ENCODE peak calls at places on chromosomes 4 and X, in six cellular contexts. X is H1, D is HepG2, U is WTC11, N is GM12878, R is K562. S is an unnamed sample.

GRCh38 chr4:86670739-86671138 is 76.6 kb downstream of the PTPN13 start:
- DNase-seq in X (no peak), D (no peak), U (no peak), N (no peak), R (no peak), S (no peak)

GRCh38 chr4:64417974-64418373 is 8.7 kb upstream of the TECRL start:
- DNase-seq in X (no peak), D (no peak), U (no peak), N (no peak), R (no peak), S (no peak)

GRCh38 chrX:151183912-151184565 is 7.7 kb downstream of the GPR50 start:
- DNase-seq in X (peak; percentile 46), D (no peak), U (no peak), N (no peak), R (no peak), S (no peak)

GRCh38 chr4:147160908-147161513 is 215.3 kb upstream of the TTC29 start:
- DNase-seq in X (no peak), D (peak; percentile 24), U (no peak), N (no peak), R (peak; percentile 53), S (peak; percentile 36)

GRCh38 chr4:985123-985830 is 1.6 kb upstream of the IDUA start:
- DNase-seq in X (peak; percentile 87), D (peak; percentile 65), U (peak; percentile 84), N (no peak), R (peak; percentile 91), S (no peak)

GRCh38 chr4:38523524-38524448 is 140.2 kb upstream of the KLF3 start:
- DNase-seq in X (no peak), D (no peak), U (no peak), N (peak; percentile 82), R (peak; percentile 77), S (no peak)

GRCh38 chrX:4239650-4240540 is 526.4 kb upstream of the PRKX start:
- DNase-seq in X (no peak), D (no peak), U (no peak), N (no peak), R (no peak), S (no peak)

GRCh38 chrX:150731795-150732194 is 38.6 kb downstream of the MTMR1 start:
- DNase-seq in X (no peak), D (no peak), U (no peak), N (no peak), R (no peak), S (no peak)

GRCh38 chr4:85823295-85823694 is 348.3 kb downstream of the ARHGAP24 start:
- DNase-seq in X (no peak), D (no peak), U (no peak), N (no peak), R (no peak), S (peak; percentile 27)

GRCh38 chr4:74751247-74751646 is 43.1 kb downstream of the BTC start:
- DNase-seq in X (no peak), D (no peak), U (no peak), N (no peak), R (no peak), S (no peak)

GRCh38 chr4:7366180-7366957 is 68.4 kb downstream of the PSAPL1 start:
- DNase-seq in X (no peak), D (no peak), U (no peak), N (no peak), R (no peak), S (no peak)

GRCh38 chr4:95377511-95377910 is 171.3 kb downstream of the UNC5C start:
- DNase-seq in X (no peak), D (no peak), U (no peak), N (no peak), R (no peak), S (no peak)

GRCh38 chr4:55733874-55734437 is 85.6 kb upstream of the EXOC1L start:
- DNase-seq in X (no peak), D (peak; percentile 8), U (no peak), N (no peak), R (peak; percentile 73), S (peak; percentile 83)

GRCh38 chrX:19682712-19683331 is 167.5 kb upstream of the MAP3K15 start:
- DNase-seq in X (no peak), D (no peak), U (peak; percentile 19), N (no peak), R (no peak), S (no peak)

GRCh38 chrX:3582421-3582820 is 131.0 kb downstream of the PRKX start:
- DNase-seq in X (no peak), D (no peak), U (no peak), N (no peak), R (no peak), S (no peak)

GRCh38 chr4:48799157-48799556 is 19.1 kb upstream of the FRYL start:
- DNase-seq in X (no peak), D (no peak), U (no peak), N (no peak), R (no peak), S (no peak)

GRCh38 chrX:12080265-12080664 is 58.0 kb upstream of the FRMPD4 start:
- DNase-seq in X (no peak), D (peak; percentile 2), U (no peak), N (no peak), R (peak; percentile 8), S (no peak)

GRCh38 chrX:45769919-45770582 is 569.4 kb upstream of the DIPK2B start:
- DNase-seq in X (no peak), D (peak; percentile 88), U (no peak), N (peak; percentile 51), R (peak; percentile 73), S (no peak)

GRCh38 chr4:173746424-173746823 is 216.4 kb upstream of the HAND2 start:
- DNase-seq in X (no peak), D (no peak), U (no peak), N (no peak), R (no peak), S (no peak)

GRCh38 chrX:86192827-86193226 is 44.6 kb downstream of the DACH2 start:
- DNase-seq in X (no peak), D (no peak), U (no peak), N (no peak), R (no peak), S (no peak)

GRCh38 chr4:102678107-102678506 is 82.7 kb downstream of the MANBA start:
- DNase-seq in X (no peak), D (no peak), U (no peak), N (no peak), R (no peak), S (no peak)

GRCh38 chr4:101667348-101667747 is 123.2 kb upstream of the BANK1 start:
- DNase-seq in X (no peak), D (no peak), U (no peak), N (no peak), R (no peak), S (no peak)

GRCh38 chr4:6379787-6380745 is 92.3 kb downstream of the PPP2R2C start:
- DNase-seq in X (no peak), D (no peak), U (no peak), N (no peak), R (no peak), S (no peak)

DNA sequence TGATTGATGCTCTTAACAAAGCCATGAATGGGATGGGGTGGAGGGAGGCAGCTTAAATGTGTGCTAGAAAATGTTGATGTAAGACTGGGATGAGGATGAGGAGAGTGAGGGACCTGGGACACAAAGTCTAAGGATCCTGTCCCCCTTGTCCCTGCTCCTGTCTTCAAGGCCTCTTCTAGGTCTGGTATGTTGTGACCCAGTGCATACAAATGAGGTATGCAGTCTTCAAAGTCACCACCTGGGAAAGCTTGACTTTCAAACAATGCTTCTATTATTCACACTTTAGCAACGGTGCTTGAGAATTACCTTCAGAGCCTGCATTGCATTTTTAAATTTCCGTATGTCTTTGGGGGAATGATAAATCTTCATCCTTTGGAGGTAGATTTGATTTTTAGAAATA is 88.4 kb upstream of the SLC34A2 start:
- DNase-seq in X (no peak), D (no peak), U (no peak), N (no peak), R (no peak), S (no peak)
- TF ChIP-seq ATF3 in X (no peak), D (no peak), U (no peak), N (no peak), R (no peak), S (no peak)

GRCh38 chr4:153112071-153112460 is 92.2 kb upstream of the TRIM2 start:
- DNase-seq in X (no peak), D (no peak), U (no peak), N (no peak), R (no peak), S (no peak)

GRCh38 chr4:153113061-153113837 is 91.0 kb upstream of the TRIM2 start:
- DNase-seq in X (no peak), D (no peak), U (no peak), N (no peak), R (no peak), S (no peak)

GRCh38 chr4:153115322-153116100 is 88.7 kb upstream of the TRIM2 start:
- DNase-seq in X (no peak), D (peak; percentile 11), U (no peak), N (peak; percentile 79), R (no peak), S (peak; percentile 46)

GRCh38 chr4:153114771-153115321 is 89.4 kb upstream of the TRIM2 start:
- DNase-seq in X (no peak), D (no peak), U (no peak), N (no peak), R (no peak), S (peak; percentile 69)

GRCh38 chr4:153113838-153114105 is 90.5 kb upstream of the TRIM2 start:
- DNase-seq in X (no peak), D (no peak), U (no peak), N (no peak), R (no peak), S (no peak)
- TF ChIP-seq ATF3 in X (no peak), D (no peak), U (no peak), N (no peak), R (no peak), S (no peak)

DNA sequence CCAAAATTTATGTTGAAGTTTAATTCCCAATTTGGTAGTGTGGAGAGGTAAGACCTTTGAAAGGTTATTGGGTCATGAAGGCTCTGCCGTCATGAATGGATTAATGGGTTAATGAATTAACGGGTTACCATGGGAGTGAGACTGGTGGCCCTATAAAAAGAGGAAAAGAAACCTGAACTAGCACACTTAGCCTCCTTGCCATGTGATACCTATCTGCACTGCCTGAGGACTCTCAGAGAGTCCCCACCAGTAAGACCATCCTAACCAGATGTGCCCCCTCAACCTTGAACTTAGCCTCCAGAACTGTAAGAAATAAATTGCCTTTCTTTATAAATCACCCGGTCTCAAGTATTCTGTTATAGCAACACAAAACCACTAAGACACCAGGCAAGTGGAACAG is 39.2 kb downstream of the PAGE1 start:
- DNase-seq in X (no peak), D (no peak), U (no peak), N (no peak), R (no peak), S (no peak)
- TF ChIP-seq ATF3 in X (no peak), D (no peak), U (no peak), N (no peak), R (no peak), S (no peak)

GRCh38 chrX:7262551-7262950 is 114.6 kb upstream of the PUDP start:
- DNase-seq in X (no peak), D (no peak), U (no peak), N (no peak), R (no peak), S (no peak)

GRCh38 chrX:7261672-7262332 is 113.8 kb upstream of the PUDP start:
- DNase-seq in X (no peak), D (no peak), U (no peak), N (peak; percentile 57), R (no peak), S (no peak)

GRCh38 chrX:7263330-7263729 is 115.4 kb upstream of the PUDP start:
- DNase-seq in X (no peak), D (no peak), U (no peak), N (no peak), R (no peak), S (no peak)

GRCh38 chrX:7264399-7264798 is 116.4 kb upstream of the PUDP start:
- DNase-seq in X (no peak), D (no peak), U (no peak), N (peak; percentile 25), R (no peak), S (no peak)

GRCh38 chrX:7263961-7264360 is 116.0 kb upstream of the PUDP start:
- DNase-seq in X (no peak), D (no peak), U (no peak), N (no peak), R (no peak), S (no peak)
- TF ChIP-seq ATF3 in X (no peak), D (no peak), U (no peak), N (no peak), R (no peak), S (no peak)